ENCODE peak calls at places on chromosomes 16 and 17, in eight cellular contexts. P, B, I, V, W, A, C and O are unnamed samples.

GRCh38 chr16:76345093-76345735 is 68.0 kb downstream of the CNTNAP4 start:
- DNase-seq in W (no peak), B (no peak), A (no peak), P (no peak), C (no peak), V (no peak), I (no peak), O (no peak)

GRCh38 chr16:19506965-19507364 is 14.9 kb downstream of the GDE1 start:
- DNase-seq in P (no peak), A (no peak), V (no peak), W (no peak), B (no peak), I (no peak), C (no peak), O (no peak)

GRCh38 chr17:74271281-74271680 is 2.8 kb upstream of the DNAI2 start:
- DNase-seq in C (no peak), V (no peak), W (no peak), B (no peak), P (no peak), A (no peak), I (no peak), O (no peak)

GRCh38 chr17:48633266-48633816 is 7.2 kb upstream of the HOXB9 start:
- DNase-seq in W (no peak), P (no peak), V (no peak), C (no peak), I (no peak), A (no peak), B (no peak), O (no peak)

GRCh38 chr17:7573324-7574080 is 5.9 kb upstream of the CD68 start:
- DNase-seq in W (peak), A (peak), I (peak), V (peak), P (peak), C (peak), B (no peak), O (peak)

GRCh38 chr17:72122668-72123495 is 2.1 kb downstream of the SOX9 start:
- DNase-seq in B (no peak), C (no peak), W (no peak), P (no peak), A (peak), I (no peak), V (no peak), O (no peak)

GRCh38 chr17:6548578-6549330 is 7.6 kb downstream of the PITPNM3 start:
- DNase-seq in B (no peak), V (no peak), C (no peak), P (no peak), I (no peak), W (no peak), A (peak), O (no peak)

GRCh38 chr17:10603889-10604288 is 53.2 kb downstream of the MYH3 start:
- DNase-seq in B (no peak), P (no peak), V (no peak), I (no peak), A (no peak), W (no peak), C (no peak), O (no peak)

GRCh38 chr16:3188925-3189825 is 1.2 kb downstream of the OR1F1 start:
- DNase-seq in B (no peak), C (peak), A (peak), P (no peak), V (no peak), W (no peak), I (no peak), O (no peak)

GRCh38 chr16:51268237-51268636 is 117.2 kb upstream of the SALL1 start:
- DNase-seq in P (no peak), C (no peak), W (no peak), V (no peak), B (no peak), A (no peak), I (no peak), O (no peak)

GRCh38 chr16:15855704-15856003 is 1.2 kb downstream of the MYH11 start:
- DNase-seq in A (no peak), I (no peak), P (no peak), C (no peak), B (no peak), W (no peak), V (no peak), O (no peak)

GRCh38 chr17:8225813-8226535 is 15.6 kb upstream of the AURKB start:
- DNase-seq in I (no peak), V (peak), P (no peak), B (no peak), C (peak), A (peak), W (no peak), O (no peak)

GRCh38 chr17:968812-969766 is 10.5 kb downstream of the NXN start:
- DNase-seq in A (no peak), I (no peak), P (no peak), B (no peak), V (no peak), C (no peak), W (no peak), O (no peak)

GRCh38 chr17:35243459-35244204 is 760 bp downstream of the SLFN5 start:
- DNase-seq in W (no peak), I (peak), C (peak), B (peak), V (peak), P (no peak), A (peak), O (no peak)

GRCh38 chr17:63686138-63686685 is 13.7 kb downstream of the LIMD2 start:
- DNase-seq in B (no peak), A (no peak), P (no peak), I (no peak), V (no peak), C (no peak), W (no peak), O (no peak)

GRCh38 chr17:73643846-73644144 is 450 bp downstream of the SDK2 start:
- DNase-seq in V (no peak), C (no peak), P (no peak), B (no peak), A (no peak), W (no peak), I (no peak), O (no peak)

GRCh38 chr17:77735341-77736206 is 222.9 kb upstream of the TNRC6C start:
- DNase-seq in B (no peak), A (no peak), W (no peak), I (no peak), V (no peak), C (no peak), P (no peak), O (no peak)

GRCh38 chr16:5982979-5983378 is 885.4 kb upstream of the EEF2KMT start:
- DNase-seq in A (no peak), B (no peak), I (no peak), W (no peak), P (no peak), C (no peak), V (no peak), O (no peak)

GRCh38 chr17:6435968-6436367 is 1.0 kb upstream of the AIPL1 start:
- DNase-seq in V (peak), I (peak), B (no peak), P (no peak), W (peak), C (peak), A (peak), O (no peak)

GRCh38 chr17:48025904-48026502 is 11.6 kb downstream of the COPZ2 start:
- DNase-seq in V (no peak), B (no peak), P (no peak), W (no peak), I (no peak), A (peak), C (no peak), O (no peak)

GRCh38 chr16:3566990-3567389 is 10.2 kb downstream of the NLRC3 start:
- DNase-seq in P (no peak), W (no peak), C (no peak), I (no peak), B (no peak), V (no peak), A (no peak), O (no peak)

GRCh38 chr17:67503184-67503583 is 126.1 kb downstream of the PITPNC1 start:
- DNase-seq in A (peak), B (no peak), V (no peak), C (no peak), P (no peak), I (no peak), W (no peak), O (no peak)

GRCh38 chr17:3739422-3740124 is 15.9 kb downstream of the HASPIN start:
- DNase-seq in P (no peak), W (no peak), I (no peak), V (no peak), A (no peak), B (no peak), C (no peak), O (no peak)

GRCh38 chr17:2210726-2211125 is 92.9 kb downstream of the SMG6 start:
- DNase-seq in C (no peak), V (no peak), B (no peak), A (no peak), I (no peak), W (no peak), P (no peak), O (no peak)

GRCh38 chr17:82037889-82038195 is 345 bp upstream of the DCXR start:
- DNase-seq in B (no peak), I (no peak), C (no peak), W (no peak), A (no peak), V (no peak), P (no peak), O (no peak)

GRCh38 chr17:72997559-72997958 is 94.9 kb downstream of the SLC39A11 start:
- DNase-seq in W (no peak), V (no peak), B (no peak), P (no peak), A (no peak), C (no peak), I (no peak), O (no peak)

GRCh38 chr17:16491703-16492612 is at the start of gene LRRC75A:
- DNase-seq in A (peak), C (peak), W (no peak), V (peak), P (no peak), B (no peak), I (peak), O (no peak)

GRCh38 chr17:41777157-41777578 is 9.3 kb downstream of the JUP start:
- DNase-seq in C (no peak), V (no peak), W (no peak), B (no peak), P (no peak), A (no peak), I (no peak), O (no peak)

GRCh38 chr17:68738044-68738443 is 136.9 kb upstream of the FAM20A start:
- DNase-seq in P (no peak), V (no peak), A (no peak), W (no peak), I (no peak), C (no peak), B (no peak), O (no peak)

GRCh38 chr17:78789663-78790181 is 7.6 kb upstream of the CYTH1 start:
- DNase-seq in I (no peak), C (peak), A (peak), P (no peak), W (no peak), B (no peak), V (peak), O (no peak)

GRCh38 chr16:14424595-14424994 is 205.5 kb downstream of the PARN start:
- DNase-seq in P (no peak), C (no peak), I (no peak), W (no peak), V (no peak), B (no peak), A (no peak), O (no peak)

GRCh38 chr16:54286330-54287017 is at the start of gene IRX3:
- DNase-seq in I (no peak), C (no peak), B (peak), A (no peak), W (no peak), V (no peak), P (no peak), O (peak)

GRCh38 chr17:75950850-75951554 is 10.2 kb upstream of the FBF1 start:
- DNase-seq in C (no peak), I (no peak), W (no peak), P (no peak), B (no peak), A (no peak), V (no peak), O (no peak)

GRCh38 chr17:10380631-10381408 is 8.0 kb upstream of the MYH13 start:
- DNase-seq in C (no peak), B (no peak), I (no peak), A (no peak), P (no peak), V (no peak), W (no peak), O (no peak)

GRCh38 chr17:44921122-44921882 is 6.0 kb upstream of the GFAP start:
- DNase-seq in A (no peak), W (no peak), P (no peak), I (no peak), C (no peak), V (no peak), B (no peak), O (no peak)

GRCh38 chr16:67415872-67416793 is at the start of gene ZDHHC1:
- DNase-seq in A (peak), C (peak), P (no peak), V (peak), W (no peak), B (no peak), I (peak), O (no peak)

GRCh38 chr16:11106726-11107125 is 149.3 kb downstream of the SOCS1 start:
- DNase-seq in C (no peak), B (no peak), P (no peak), A (no peak), W (no peak), V (no peak), I (no peak), O (no peak)